ENCODE peak calls at places on chromosomes 6 and 20, in five cellular contexts. W is fibroblast of lung, H is GM23338, X is H1, E is keratinocyte. A is an unnamed sample.

GRCh38 chr20:23640018-23640872 is 2.5 kb upstream of the CST3 start:
- DNase-seq in W (no peak), H (no peak), X (no peak), E (no peak), A (no peak)

GRCh38 chr6:160431231-160431630 is 83.1 kb downstream of the SLC22A3 start:
- DNase-seq in W (peak), H (no peak), X (no peak), E (no peak), A (peak)

GRCh38 chr6:23003671-23004598 is 434.6 kb downstream of the HDGFL1 start:
- DNase-seq in W (peak), H (no peak), X (no peak), E (no peak), A (no peak)

GRCh38 chr20:61437280-61438206 is 185.5 kb downstream of the CDH4 start:
- DNase-seq in W (peak), H (peak), X (no peak), E (no peak), A (peak)

GRCh38 chr6:98487612-98488011 is 346.8 kb upstream of the POU3F2 start:
- DNase-seq in W (no peak), H (peak), X (peak), E (no peak), A (no peak)

GRCh38 chr6:160222491-160222890 is 36.1 kb downstream of the SLC22A2 start:
- DNase-seq in W (no peak), H (peak), X (peak), E (no peak), A (no peak)

GRCh38 chr6:30112402-30113376 is at the start of gene TRIM31:
- DNase-seq in W (no peak), H (no peak), X (no peak), E (no peak), A (no peak)

GRCh38 chr6:10414766-10415592 is at the start of gene TFAP2A:
- DNase-seq in W (no peak), H (peak), X (peak), E (no peak), A (peak)

GRCh38 chr20:47293524-47294157 is 62.9 kb downstream of the ZMYND8 start:
- DNase-seq in W (no peak), H (no peak), X (no peak), E (no peak), A (no peak)

GRCh38 chr6:1701668-1702353 is 92.1 kb downstream of the FOXC1 start:
- DNase-seq in W (peak), H (peak), X (no peak), E (no peak), A (peak)

GRCh38 chr6:26009817-26010216 is 47.2 kb downstream of the TRIM38 start:
- DNase-seq in W (no peak), H (no peak), X (no peak), E (no peak), A (no peak)

GRCh38 chr6:11270030-11271027 is 37.9 kb upstream of the NEDD9 start:
- DNase-seq in W (peak), H (no peak), X (no peak), E (no peak), A (peak)

GRCh38 chr20:45355685-45356084 is 7.3 kb upstream of the SYS1 start:
- DNase-seq in W (no peak), H (no peak), X (no peak), E (no peak), A (no peak)

DNA sequence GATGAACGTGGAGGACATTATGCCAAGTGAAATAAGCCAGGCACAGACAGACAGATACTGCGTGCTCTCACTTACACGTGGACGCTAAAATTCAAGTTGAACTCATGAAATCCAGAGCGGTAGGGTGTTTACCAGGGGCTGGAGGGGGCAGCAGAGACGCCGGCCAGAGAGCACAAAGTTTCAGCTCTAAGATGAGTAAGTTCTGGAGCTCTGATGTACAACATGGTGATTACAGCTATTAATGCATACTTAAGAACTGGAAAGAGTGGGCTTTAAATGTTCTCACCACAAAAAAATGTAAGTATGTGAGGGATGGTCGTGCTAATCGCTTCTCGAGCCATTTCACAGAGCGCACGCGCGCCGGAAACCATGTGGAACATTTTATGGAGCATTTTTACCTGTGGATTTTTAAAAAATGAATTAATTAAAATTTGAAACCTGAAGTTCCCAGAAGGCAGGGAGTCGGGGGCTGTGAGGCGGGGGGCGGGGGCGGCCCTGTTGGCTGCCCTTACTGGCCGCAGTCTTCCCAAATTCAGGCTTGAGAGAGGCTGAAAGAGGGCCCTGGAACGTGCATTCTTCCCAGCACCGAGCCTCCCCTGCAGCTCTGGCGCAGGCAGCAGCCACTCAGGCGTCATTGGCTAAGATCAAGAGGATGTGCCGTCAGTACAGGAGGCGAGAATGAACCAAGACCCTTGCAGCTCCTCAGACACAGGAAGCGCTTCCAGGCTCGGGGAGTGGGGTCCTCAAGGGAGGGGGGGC is 8.6 kb upstream of the SLCO4A1 start:
- DNase-seq in W (no peak), H (no peak), X (no peak), E (no peak), A (no peak)
- H3K4me2 ChIP-seq in W (no peak), H (no peak), X (no peak), E (no peak), A (no peak)

DNA sequence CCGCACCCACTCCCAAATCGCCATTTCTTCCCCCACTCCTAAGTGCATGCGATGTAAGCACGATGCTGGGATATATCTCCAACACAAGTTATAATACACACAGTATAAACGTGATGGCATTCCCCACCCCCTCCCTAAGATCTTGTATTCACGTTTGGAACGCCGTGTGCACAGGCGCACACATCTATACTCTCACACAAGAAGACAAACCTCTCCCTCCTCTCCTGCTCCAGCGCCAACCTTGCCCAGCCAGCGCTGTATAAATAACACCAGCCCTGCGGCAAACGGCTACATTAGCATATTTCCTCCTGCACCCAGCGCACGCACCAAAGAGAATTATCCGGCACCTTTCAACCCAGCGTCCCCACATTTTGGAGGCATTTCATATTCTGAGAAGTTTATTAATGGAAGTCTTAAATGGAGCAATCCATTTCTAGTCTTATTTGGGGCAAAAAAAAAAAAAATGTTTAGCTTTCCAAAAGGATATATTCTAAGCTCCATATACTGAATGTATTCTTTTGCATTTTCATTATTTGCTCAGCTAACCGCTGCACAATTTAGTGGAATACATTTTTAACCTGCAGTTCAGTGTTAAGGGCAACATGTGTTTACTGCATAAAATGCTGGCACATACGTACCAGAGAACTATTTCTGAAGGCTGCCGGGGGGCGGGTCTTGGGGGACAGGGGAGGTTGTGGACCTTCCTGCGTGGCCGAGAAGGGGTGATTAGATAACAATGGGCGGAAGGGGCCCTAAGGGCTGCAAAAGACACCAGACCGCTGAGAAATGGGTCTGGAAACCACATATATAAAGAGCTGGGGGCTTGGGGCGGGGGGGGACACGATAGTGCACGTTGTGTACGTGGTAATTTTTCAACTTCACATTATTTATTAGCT is 1.1 kb upstream of the SLC22A23 start:
- DNase-seq in W (peak), H (peak), X (no peak), E (no peak), A (no peak)
- TF ChIP-seq EZH2 in W (peak), H (no peak), X (no peak), E (no peak), A (no peak)

DNA sequence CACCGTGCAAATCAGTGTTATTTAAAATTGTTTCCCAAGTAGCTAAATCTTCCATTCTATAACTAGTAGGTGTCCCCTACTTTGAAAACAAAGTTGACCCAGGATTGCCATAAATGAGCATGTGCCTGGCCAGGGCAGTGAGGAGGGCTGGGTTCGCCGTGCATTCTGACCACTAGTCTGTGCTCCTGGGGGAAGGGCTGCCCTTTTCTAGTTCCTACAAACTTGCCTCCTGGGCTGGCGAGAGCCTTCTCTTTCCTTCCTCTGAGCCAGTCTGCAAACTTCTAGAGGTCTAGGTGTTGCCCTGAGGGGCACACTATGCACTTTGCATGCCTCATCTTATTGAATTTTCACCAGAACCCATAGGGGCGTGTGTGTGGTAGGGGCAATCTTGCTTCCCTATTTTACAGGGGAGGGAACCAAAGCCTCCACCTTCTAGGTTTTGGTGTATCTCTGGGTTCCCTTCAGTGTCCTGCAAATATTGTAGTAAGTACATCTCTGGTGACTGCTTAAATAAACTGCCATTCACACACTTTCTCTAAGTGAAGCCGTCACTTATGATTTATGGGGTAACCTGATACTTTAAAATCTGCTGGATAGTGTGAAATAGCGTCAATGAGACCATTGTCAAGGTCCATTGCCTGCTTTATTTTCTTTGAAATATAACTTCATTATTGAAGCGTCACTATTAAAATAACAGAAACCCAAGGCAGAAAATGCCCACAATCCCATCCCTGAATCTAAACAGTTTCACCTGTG is 42.2 kb downstream of the CDH26 start:
- DNase-seq in W (no peak), H (peak), X (no peak), E (no peak), A (no peak)
- TF ChIP-seq CTCF in W (no peak), H (no peak), X (no peak), E (no peak), A (no peak)

DNA sequence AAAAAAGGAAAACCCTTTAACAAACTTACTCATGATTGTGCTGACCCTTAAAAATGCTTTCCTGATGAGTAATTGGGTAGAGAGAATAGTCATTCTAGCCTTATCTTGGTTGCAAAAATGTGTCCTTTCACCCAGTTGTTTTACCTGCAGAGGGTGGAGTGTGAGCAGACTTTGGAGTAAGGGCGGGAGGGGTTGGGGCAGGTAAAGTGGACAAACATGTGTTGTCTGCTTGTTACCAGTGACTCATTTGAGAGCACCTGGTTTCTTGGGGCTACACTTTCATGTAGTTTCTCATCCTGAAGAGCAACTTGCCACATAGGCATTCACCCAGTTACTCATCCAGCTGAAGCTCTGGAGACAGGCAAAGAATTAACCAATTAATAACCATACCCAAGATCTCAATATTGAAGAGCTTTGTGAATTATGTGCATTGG is 121.1 kb downstream of the TNFRSF21 start:
- DNase-seq in W (peak), H (no peak), X (no peak), E (peak), A (peak)
- H3K4me2 ChIP-seq in W (no peak), H (no peak), X (no peak), E (peak), A (peak)

A was measured in astrocyte.